ENCODE peak calls at places on chromosomes 16 and 17, in six cellular contexts. U is Calu3, M is 8988T, J is mesothelial cell of epicardium, T is NCI-H345, Z is HuH-7.5. D is an unnamed sample.

GRCh38 chr16:89828199-89828869 is at the start of gene SPIRE2:
- DNase-seq in U (peak), T (peak), Z (peak), M (no peak), J (peak), D (no peak)

GRCh38 chr17:3666516-3666915 is 1.9 kb downstream of the TAX1BP3 start:
- DNase-seq in T (no peak), J (no peak), M (no peak), Z (no peak), U (no peak), D (no peak)

GRCh38 chr17:44872131-44872768 is 24.6 kb downstream of the HIGD1B start:
- DNase-seq in Z (no peak), M (no peak), U (no peak), J (no peak), T (peak), D (peak)

GRCh38 chr16:68257906-68258800 is 6.2 kb upstream of the SLC7A6 start:
- DNase-seq in J (no peak), Z (peak), U (peak), T (no peak), M (no peak), D (no peak)

GRCh38 chr16:24946155-24946554 is 69.0 kb downstream of the ARHGAP17 start:
- DNase-seq in M (no peak), T (no peak), J (no peak), U (no peak), Z (no peak), D (no peak)

GRCh38 chr16:14427371-14427948 is 202.6 kb downstream of the PARN start:
- DNase-seq in T (no peak), Z (no peak), J (no peak), U (peak), M (no peak), D (no peak)

GRCh38 chr17:13589658-13590057 is 12.1 kb downstream of the HS3ST3A1 start:
- DNase-seq in T (no peak), J (no peak), U (no peak), M (no peak), Z (no peak), D (no peak)

GRCh38 chr16:74724820-74725549 is 24.3 kb upstream of the MLKL start:
- DNase-seq in U (no peak), J (no peak), M (no peak), T (no peak), Z (no peak), D (no peak)

GRCh38 chr17:19380551-19381284 is 2.4 kb downstream of the MAPK7 start:
- DNase-seq in M (no peak), J (no peak), U (no peak), T (no peak), Z (no peak), D (no peak)

GRCh38 chr17:28372203-28372944 is 880 bp downstream of the SARM1 start:
- DNase-seq in J (no peak), T (peak), U (no peak), Z (no peak), M (no peak), D (no peak)

GRCh38 chr17:32586666-32587065 is 99.9 kb downstream of the CDK5R1 start:
- DNase-seq in Z (no peak), M (no peak), U (no peak), T (no peak), J (no peak), D (no peak)

GRCh38 chr16:67158637-67159600 is 790 bp downstream of the TRADD start:
- DNase-seq in Z (peak), J (no peak), T (peak), M (peak), U (peak), D (no peak)

GRCh38 chr17:39952665-39953470 is 9.9 kb upstream of the GSDMA start:
- DNase-seq in J (peak), Z (peak), M (peak), T (peak), U (peak), D (peak)

GRCh38 chr17:42071810-42072209 is 21.4 kb upstream of the C17orf113 start:
- DNase-seq in U (no peak), T (no peak), M (no peak), Z (no peak), J (no peak), D (no peak)

GRCh38 chr16:75320435-75320834 is 69.0 kb upstream of the BCAR1 start:
- DNase-seq in J (no peak), M (no peak), T (no peak), U (no peak), Z (no peak), D (no peak)

GRCh38 chr17:78226055-78226751 is 5.2 kb upstream of the TMEM235 start:
- DNase-seq in M (no peak), T (no peak), U (no peak), J (no peak), Z (no peak), D (no peak)

D was measured in right atrium auricular region.